ENCODE peak calls at places on chromosomes 3 and 15, in eight cellular contexts. P, R, Z, N, F, V, K and A are unnamed samples.

GRCh38 chr3:193573403-193573802 is 18.7 kb upstream of the ATP13A4 start:
- DNase-seq in P (no peak), R (no peak), Z (no peak), N (no peak), F (no peak), V (no peak), K (no peak), A (no peak)

GRCh38 chr15:100340721-100341661 is 784 bp downstream of the ADAMTS17 start:
- DNase-seq in P (no peak), R (no peak), Z (no peak), N (no peak), F (no peak), V (no peak), K (no peak), A (no peak)

GRCh38 chr3:127589600-127590281 is 792 bp downstream of the TPRA1 start:
- DNase-seq in P (peak; percentile 65), R (no peak), Z (no peak), N (no peak), F (no peak), V (no peak), K (no peak), A (no peak)

GRCh38 chr3:159082514-159082913 is 280.7 kb downstream of the MFSD1 start:
- DNase-seq in P (no peak), R (no peak), Z (no peak), N (peak; percentile 100), F (no peak), V (no peak), K (no peak), A (no peak)

GRCh38 chr3:12158387-12159226 is at the start of gene TIMP4:
- DNase-seq in P (peak; percentile 46), R (no peak), Z (peak; percentile 36), N (peak; percentile 5), F (no peak), V (no peak), K (no peak), A (no peak)

GRCh38 chr15:77419050-77419835 is 661 bp downstream of the PEAK1 start:
- DNase-seq in P (peak; percentile 52), R (no peak), Z (no peak), N (peak; percentile 48), F (no peak), V (no peak), K (peak; percentile 25), A (no peak)

GRCh38 chr3:100042144-100042543 is 72.2 kb downstream of the FILIP1L start:
- DNase-seq in P (no peak), R (no peak), Z (no peak), N (peak; percentile 72), F (no peak), V (no peak), K (no peak), A (no peak)

GRCh38 chr3:124351430-124352142 is 359.7 kb upstream of the ROPN1 start:
- DNase-seq in P (no peak), R (peak; percentile 85), Z (no peak), N (peak; percentile 50), F (peak; percentile 34), V (no peak), K (no peak), A (no peak)

GRCh38 chr3:177473184-177473583 is 275.9 kb upstream of the TBL1XR1 start:
- DNase-seq in P (no peak), R (no peak), Z (no peak), N (peak; percentile 57), F (no peak), V (no peak), K (no peak), A (no peak)

GRCh38 chr3:184472723-184473419 is 88.7 kb upstream of the EPHB3 start:
- DNase-seq in P (no peak), R (peak; percentile 45), Z (no peak), N (no peak), F (no peak), V (peak; percentile 86), K (no peak), A (no peak)

GRCh38 chr3:17136251-17136721 is 251.5 kb downstream of the PLCL2 start:
- DNase-seq in P (no peak), R (no peak), Z (no peak), N (no peak), F (peak; percentile 98), V (no peak), K (no peak), A (no peak)

GRCh38 chr3:45683417-45684326 is 5.5 kb upstream of the SACM1L start:
- DNase-seq in P (no peak), R (no peak), Z (no peak), N (peak; percentile 35), F (no peak), V (no peak), K (no peak), A (no peak)

GRCh38 chr15:76973362-76973743 is 21.6 kb upstream of the PSTPIP1 start:
- DNase-seq in P (peak; percentile 60), R (no peak), Z (peak; percentile 54), N (peak; percentile 42), F (no peak), V (peak; percentile 21), K (peak; percentile 13), A (no peak)

GRCh38 chr3:12392101-12392878 is 92.0 kb upstream of the TSEN2 start:
- DNase-seq in P (no peak), R (no peak), Z (no peak), N (no peak), F (no peak), V (no peak), K (no peak), A (no peak)

GRCh38 chr3:104526901-104527401 is 839.8 kb upstream of the ALCAM start:
- DNase-seq in P (no peak), R (no peak), Z (no peak), N (no peak), F (no peak), V (peak; percentile 52), K (no peak), A (no peak)

GRCh38 chr15:53454843-53455721 is 304.4 kb downstream of the WDR72 start:
- DNase-seq in P (no peak), R (no peak), Z (no peak), N (no peak), F (no peak), V (no peak), K (no peak), A (no peak)

GRCh38 chr3:189204467-189204866 is 32.7 kb downstream of the TPRG1 start:
- DNase-seq in P (no peak), R (no peak), Z (no peak), N (no peak), F (peak; percentile 18), V (no peak), K (no peak), A (no peak)

GRCh38 chr3:11726146-11726545 is 82.4 kb upstream of the VGLL4 start:
- DNase-seq in P (no peak), R (no peak), Z (no peak), N (no peak), F (no peak), V (no peak), K (no peak), A (no peak)

GRCh38 chr15:99439524-99439835 is 126.3 kb upstream of the MEF2A start:
- DNase-seq in P (no peak), R (no peak), Z (no peak), N (no peak), F (no peak), V (no peak), K (no peak), A (no peak)

GRCh38 chr3:129919806-129920205 is 26.3 kb upstream of the TMCC1 start:
- DNase-seq in P (no peak), R (no peak), Z (no peak), N (no peak), F (no peak), V (no peak), K (no peak), A (no peak)

GRCh38 chr3:173584093-173584833 is 186.7 kb downstream of the NLGN1 start:
- DNase-seq in P (no peak), R (no peak), Z (no peak), N (peak; percentile 59), F (peak; percentile 81), V (no peak), K (no peak), A (no peak)

GRCh38 chr3:15148614-15149013 is 49.7 kb upstream of the RBSN start:
- DNase-seq in P (no peak), R (no peak), Z (peak; percentile 36), N (peak; percentile 47), F (peak; percentile 3), V (no peak), K (no peak), A (no peak)

GRCh38 chr15:88995449-88995848 is 82.3 kb upstream of the MFGE8 start:
- DNase-seq in P (no peak), R (no peak), Z (no peak), N (no peak), F (no peak), V (no peak), K (no peak), A (no peak)

GRCh38 chr3:129829640-129830039 is 63.9 kb downstream of the TMCC1 start:
- DNase-seq in P (no peak), R (peak; percentile 41), Z (no peak), N (peak; percentile 85), F (peak; percentile 84), V (peak; percentile 51), K (no peak), A (no peak)

GRCh38 chr3:136584728-136585127 is 167.4 kb downstream of the STAG1 start:
- DNase-seq in P (no peak), R (no peak), Z (no peak), N (no peak), F (no peak), V (no peak), K (no peak), A (no peak)

GRCh38 chr3:165502707-165503106 is 306.5 kb upstream of the SLITRK3 start:
- DNase-seq in P (no peak), R (no peak), Z (no peak), N (no peak), F (no peak), V (no peak), K (no peak), A (no peak)

GRCh38 chr15:75027551-75027950 is 4.2 kb downstream of the PPCDC start:
- DNase-seq in P (no peak), R (no peak), Z (no peak), N (no peak), F (no peak), V (no peak), K (no peak), A (no peak)